ENCODE peak calls at places on chromosome 11, in six cellular contexts. D, V, X, O, R and T are unnamed samples.

GRCh38 chr11:115612331-115612730 is 108.1 kb upstream of the CADM1 start:
- DNase-seq in X (no peak), R (peak; percentile 60), V (no peak), D (no peak), O (no peak), T (peak; percentile 51)

GRCh38 chr11:45590743-45591142 is 74.7 kb downstream of the CHST1 start:
- DNase-seq in D (no peak), O (no peak), X (no peak), V (no peak), R (peak; percentile 35), T (peak; percentile 93)

GRCh38 chr11:70398834-70399680 is 728 bp downstream of the CTTN start:
- DNase-seq in R (no peak), D (no peak), V (no peak), O (no peak), X (peak; percentile 37), T (no peak)

GRCh38 chr11:76880956-76881355 is 20.2 kb downstream of the ACER3 start:
- DNase-seq in D (no peak), V (no peak), R (no peak), X (no peak), O (no peak), T (no peak)

GRCh38 chr11:108647387-108647700 is 17.5 kb upstream of the DDX10 start:
- DNase-seq in X (no peak), R (no peak), V (no peak), O (no peak), D (no peak), T (no peak)

GRCh38 chr11:70019576-70020011 is 58.5 kb upstream of the ANO1 start:
- DNase-seq in R (peak; percentile 30), V (peak; percentile 45), O (no peak), X (no peak), D (no peak), T (no peak)

GRCh38 chr11:103798029-103798428 is 238.4 kb upstream of the DDI1 start:
- DNase-seq in V (no peak), D (no peak), X (no peak), R (peak; percentile 87), O (no peak), T (no peak)

GRCh38 chr11:114272311-114272710 is 23.9 kb upstream of the NNMT start:
- DNase-seq in D (no peak), O (peak; percentile 31), R (no peak), X (no peak), V (no peak), T (no peak)

GRCh38 chr11:116177521-116178220 is 595.1 kb downstream of the BUD13 start:
- DNase-seq in D (no peak), V (no peak), R (no peak), X (no peak), O (peak; percentile 48), T (no peak)

GRCh38 chr11:110728476-110728875 is 16.2 kb upstream of the ARHGAP20 start:
- DNase-seq in D (no peak), X (no peak), R (peak; percentile 11), O (no peak), V (no peak), T (no peak)

GRCh38 chr11:107563702-107564101 is 1.8 kb downstream of the ALKBH8 start:
- DNase-seq in O (no peak), D (peak; percentile 79), X (no peak), R (peak; percentile 74), V (peak; percentile 48), T (peak; percentile 71)

GRCh38 chr11:30497600-30497999 is 88.6 kb downstream of the MPPED2 start:
- DNase-seq in D (no peak), V (no peak), O (no peak), R (no peak), X (no peak), T (no peak)

GRCh38 chr11:6572215-6572614 is 31.2 kb downstream of the RRP8 start:
- DNase-seq in V (peak; percentile 65), R (peak; percentile 87), O (no peak), D (peak; percentile 39), X (no peak), T (peak; percentile 90)

GRCh38 chr11:48019230-48019584 is 38.8 kb downstream of the PTPRJ start:
- DNase-seq in R (no peak), X (no peak), V (no peak), D (no peak), O (no peak), T (peak; percentile 68)

GRCh38 chr11:116051494-116051893 is 547.3 kb upstream of the CADM1 start:
- DNase-seq in D (no peak), O (no peak), R (no peak), X (no peak), V (no peak), T (no peak)

GRCh38 chr11:80593981-80594380 is 1153.2 kb upstream of the TENM4 start:
- DNase-seq in R (no peak), V (peak; percentile 76), D (no peak), X (no peak), O (no peak), T (peak; percentile 83)

GRCh38 chr11:76686261-76687079 is 15.9 kb upstream of the LRRC32 start:
- DNase-seq in V (no peak), O (no peak), R (no peak), D (no peak), X (no peak), T (no peak)

GRCh38 chr11:71241721-71242259 is 10.6 kb downstream of the SHANK2 start:
- DNase-seq in R (no peak), V (no peak), D (no peak), X (no peak), O (no peak), T (no peak)

GRCh38 chr11:35635933-35636332 is 17.7 kb downstream of the FJX1 start:
- DNase-seq in V (no peak), D (no peak), X (no peak), R (no peak), O (no peak), T (no peak)

GRCh38 chr11:133902506-133902905 is 54.3 kb downstream of the IGSF9B start:
- DNase-seq in O (no peak), X (peak; percentile 9), R (no peak), D (no peak), V (no peak), T (no peak)

GRCh38 chr11:65613091-65613928 is 711 bp downstream of the MAP3K11 start:
- DNase-seq in X (peak; percentile 42), D (peak; percentile 34), V (peak; percentile 9), R (no peak), O (no peak), T (no peak)

GRCh38 chr11:107151579-107151978 is 133.3 kb upstream of the GUCY1A2 start:
- DNase-seq in O (no peak), X (no peak), R (no peak), V (no peak), D (no peak), T (no peak)

GRCh38 chr11:33891714-33892327 is at the start of gene LMO2:
- DNase-seq in O (no peak), X (no peak), R (no peak), D (no peak), V (no peak), T (no peak)

GRCh38 chr11:35554491-35555237 is 29.2 kb upstream of the PAMR1 start:
- DNase-seq in R (peak; percentile 70), V (no peak), D (peak; percentile 46), O (no peak), X (no peak), T (no peak)

GRCh38 chr11:105466582-105467228 is 143.2 kb upstream of the GRIA4 start:
- DNase-seq in D (peak; percentile 78), R (peak; percentile 61), X (no peak), V (peak; percentile 23), O (no peak), T (peak; percentile 76)

GRCh38 chr11:12455938-12456337 is 78.6 kb downstream of the PARVA start:
- DNase-seq in R (peak; percentile 84), D (peak; percentile 65), V (no peak), X (no peak), O (no peak), T (peak; percentile 50)

GRCh38 chr11:75103380-75104026 is 6.8 kb upstream of the OR2AT4 start:
- DNase-seq in R (peak; percentile 78), O (no peak), V (peak; percentile 34), D (peak; percentile 85), X (no peak), T (peak; percentile 7)